ENCODE peak calls at places on chromosomes 2 and 18, in seven cellular contexts. I is fibroblast of lung; F is tibial artery; L is CD8-positive, alpha-beta memory T cell; M is endodermal cell; E is CD4-positive, alpha-beta memory T cell; J is mammary epithelial cell. O is an unnamed sample.
A peak's percentile ranks its signal among the peaks of the same experiment; 100 is the strongest.

GRCh38 chr2:174142290-174142689 is 106.0 kb downstream of the OLA1 start:
- DNase-seq in E (no peak), L (no peak), I (no peak), J (no peak), F (no peak), M (no peak), O (no peak)

GRCh38 chr2:166393008-166393407 is 17.3 kb upstream of the SCN9A start:
- DNase-seq in F (no peak), I (no peak), L (no peak), M (no peak), E (no peak), J (no peak), O (no peak)

GRCh38 chr18:62954341-62954740 is 239.0 kb downstream of the PHLPP1 start:
- DNase-seq in M (no peak), E (no peak), J (peak; percentile 17), F (no peak), L (no peak), I (no peak), O (no peak)

GRCh38 chr2:238848941-238849853 is 1.3 kb downstream of the TWIST2 start:
- DNase-seq in F (no peak), J (peak; percentile 49), L (no peak), M (peak; percentile 72), E (no peak), I (peak; percentile 45), O (no peak)

GRCh38 chr2:221097568-221097915 is 474.6 kb downstream of the EPHA4 start:
- DNase-seq in I (peak; percentile 62), M (peak; percentile 55), E (no peak), J (peak; percentile 74), F (no peak), L (no peak), O (no peak)

GRCh38 chr2:86631846-86632485 is 8.3 kb upstream of the RNF103 start:
- DNase-seq in M (no peak), L (no peak), J (peak; percentile 21), I (no peak), F (no peak), E (no peak), O (no peak)

GRCh38 chr2:237411683-237412349 is 2.1 kb downstream of the COL6A3 start:
- DNase-seq in M (no peak), F (peak; percentile 65), L (no peak), J (no peak), I (peak; percentile 66), E (no peak), O (no peak)

GRCh38 chr2:219630770-219631405 is 3.5 kb downstream of the SLC4A3 start:
- DNase-seq in L (no peak), M (no peak), F (no peak), J (no peak), I (no peak), E (no peak), O (no peak)

GRCh38 chr2:121764681-121765228 is 9.3 kb downstream of the TSN start:
- DNase-seq in F (no peak), M (no peak), I (no peak), J (no peak), L (no peak), E (no peak), O (no peak)

GRCh38 chr2:168852487-168852886 is 37.7 kb downstream of the SPC25 start:
- DNase-seq in J (no peak), F (no peak), E (no peak), I (no peak), L (no peak), M (no peak), O (no peak)

GRCh38 chr2:24123212-24124002 is at the start of the genes FAM228B and PFN4:
- DNase-seq in J (peak; percentile 77), M (peak; percentile 92), L (peak; percentile 66), E (peak; percentile 45), F (peak; percentile 85), I (peak; percentile 81), O (peak; percentile 68)

GRCh38 chr18:47249602-47250001 is 1.9 kb downstream of the SKOR2 start:
- DNase-seq in J (no peak), I (no peak), F (no peak), M (no peak), E (no peak), L (no peak), O (no peak)

GRCh38 chr2:44560352-44560751 is 198.6 kb downstream of the CAMKMT start:
- DNase-seq in L (no peak), F (no peak), M (no peak), I (no peak), E (no peak), J (no peak), O (no peak)

GRCh38 chr2:137857871-137858270 is 106.4 kb upstream of the HNMT start:
- DNase-seq in J (no peak), L (no peak), I (no peak), F (no peak), E (no peak), M (no peak), O (no peak)

GRCh38 chr2:166803314-166803986 is 84.8 kb upstream of the XIRP2 start:
- DNase-seq in M (peak; percentile 42), L (no peak), F (no peak), E (no peak), I (peak; percentile 64), J (no peak), O (no peak)

GRCh38 chr2:153222231-153223165 is 256.1 kb downstream of the RPRM start:
- DNase-seq in I (no peak), M (peak; percentile 54), E (no peak), L (no peak), J (no peak), F (no peak), O (no peak)
- H3K36me3 ChIP-seq in I (no peaks in the 10 kb centered on the region), M (no peaks in the 10 kb centered on the region), E (no peaks in the 10 kb centered on the region), L (no peaks in the 10 kb centered on the region), J (no peaks in the 10 kb centered on the region), F (no peaks in the 10 kb centered on the region), O (no peaks in the 10 kb centered on the region)

GRCh38 chr2:217926801-217927200 is 76.0 kb downstream of the TNS1 start:
- DNase-seq in I (no peak), M (no peak), J (no peak), F (no peak), E (no peak), L (no peak), O (no peak)

GRCh38 chr2:217922101-217923006 is 80.4 kb downstream of the TNS1 start:
- DNase-seq in L (no peak), J (no peak), M (peak; percentile 63), I (peak; percentile 26), F (peak; percentile 72), E (no peak), O (no peak)

GRCh38 chr2:217927601-217928323 is 75.0 kb downstream of the TNS1 start:
- DNase-seq in M (no peak), I (no peak), L (no peak), F (no peak), E (no peak), J (no peak), O (no peak)

GRCh38 chr2:217923007-217923686 is 79.6 kb downstream of the TNS1 start:
- DNase-seq in E (no peak), J (no peak), M (no peak), I (no peak), L (no peak), F (no peak), O (no peak)

DNA sequence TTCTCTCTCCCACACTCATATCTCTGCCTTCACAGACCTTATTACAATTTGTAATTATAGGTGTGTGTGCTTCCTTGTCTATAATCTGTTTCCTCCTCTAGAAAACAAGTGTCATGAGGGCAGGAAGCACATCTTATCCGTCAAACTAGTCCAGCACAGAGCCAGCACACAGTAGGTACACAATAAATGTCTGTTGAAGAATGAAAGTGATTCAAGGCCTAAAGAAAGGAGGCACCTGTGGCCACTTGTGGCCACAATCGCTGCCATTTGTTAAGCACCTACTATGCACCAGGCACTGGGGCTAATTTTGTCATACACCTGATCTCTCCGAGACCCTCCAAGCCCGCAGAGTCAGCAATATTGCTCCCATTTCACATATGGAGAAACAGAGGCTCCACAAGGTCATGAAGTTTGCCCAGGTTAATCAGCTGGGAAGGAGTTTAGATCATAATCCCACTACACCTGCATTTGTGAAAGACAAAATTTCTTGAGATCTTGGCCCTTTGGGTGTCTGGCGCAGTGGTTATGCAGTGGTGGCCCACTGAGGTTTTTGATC is 78.4 kb downstream of the TNS1 start:
- DNase-seq in F (no peak), E (no peak), J (no peak), M (no peak), I (no peak), L (no peak), O (no peak)
- H3K4me1 ChIP-seq in F (peaks cover 99% of the 10 kb centered on the region), E (no peaks in the 10 kb centered on the region), J (peaks cover 7% of the 10 kb centered on the region), M (peaks cover 13% of the 10 kb centered on the region), I (peaks cover 36% of the 10 kb centered on the region), L (no peaks in the 10 kb centered on the region), O (peaks cover 3% of the 10 kb centered on the region)

GRCh38 chr2:201074996-201075395 is 3.2 kb downstream of the NDUFB3 start:
- DNase-seq in I (no peak), M (no peak), E (no peak), L (no peak), J (no peak), F (no peak), O (no peak)

GRCh38 chr2:201071305-201072200 is at the start of the genes HYCC2 and NDUFB3:
- DNase-seq in F (peak; percentile 89), E (peak; percentile 95), I (peak; percentile 96), M (peak; percentile 97), L (peak; percentile 96), J (peak; percentile 93), O (peak; percentile 80)

GRCh38 chr2:201072201-201072530 is 365 bp downstream of the NDUFB3 start:
- DNase-seq in I (no peak), J (no peak), E (no peak), M (no peak), L (no peak), F (no peak), O (no peak)

GRCh38 chr2:201073071-201073470 is 1.3 kb downstream of the NDUFB3 start:
- DNase-seq in J (no peak), F (no peak), L (no peak), M (no peak), E (no peak), I (no peak), O (no peak)

DNA sequence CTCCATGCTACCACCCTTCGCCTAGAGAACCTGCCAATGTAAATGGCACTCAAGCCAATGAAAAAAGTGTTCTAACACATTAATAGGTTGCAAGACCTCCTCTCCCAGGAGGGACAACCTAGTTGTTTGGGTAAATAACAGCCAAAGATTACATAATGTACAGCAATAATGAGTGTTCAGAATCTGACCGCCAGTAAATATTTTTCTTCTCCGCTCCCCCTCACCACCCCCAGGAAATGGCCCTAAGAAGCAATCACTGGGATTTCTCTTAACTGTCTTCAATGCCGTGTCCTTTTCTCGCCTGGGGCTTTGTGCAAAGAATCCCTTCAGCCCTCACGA is 536 bp downstream of the HYCC2 start:
- DNase-seq in M (no peak), J (peak; percentile 26), I (no peak), L (no peak), E (no peak), F (no peak), O (no peak)
- H3K4me3 ChIP-seq in M (peak overlapping the region; percentile 99), J (peak overlapping the region; percentile 90), I (peak overlapping the region; percentile 79), L (peak overlapping the region; percentile 88), E (peak overlapping the region; percentile 94), F (peak overlapping the region; percentile 89), O (peak overlapping the region; percentile 100)

DNA sequence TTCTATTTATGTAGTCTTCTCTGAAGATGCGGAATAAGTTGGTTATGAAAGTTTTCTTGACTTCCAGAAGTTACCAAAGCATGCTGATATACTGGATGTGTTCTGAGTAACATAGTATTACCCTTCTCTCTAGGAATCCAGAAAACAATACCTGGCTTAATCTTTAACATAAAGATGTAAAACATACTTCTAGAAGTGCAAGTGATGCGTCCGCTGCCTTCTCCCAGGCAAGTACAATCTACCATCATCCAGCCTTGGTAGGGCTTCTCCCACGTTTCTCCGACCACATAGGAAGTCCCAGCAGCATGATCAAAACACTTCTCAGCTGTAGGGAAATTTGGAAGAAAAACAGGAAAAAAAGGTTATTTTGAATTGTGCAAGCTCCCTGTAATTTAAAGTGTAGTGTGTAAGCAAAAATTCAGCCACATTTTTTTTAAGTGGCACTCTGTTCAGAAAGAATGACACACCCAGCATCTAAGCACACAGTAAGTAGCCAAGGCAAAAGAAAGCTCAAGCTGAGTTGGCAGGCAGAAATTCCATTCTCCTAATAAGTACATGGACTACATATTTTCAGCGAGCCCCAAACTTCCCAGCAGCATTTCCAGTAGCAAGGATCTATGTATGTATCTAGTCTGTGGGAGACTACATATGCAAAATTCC is 5.2 kb downstream of the FN1 start:
- DNase-seq in J (no peak), F (no peak), M (no peak), E (no peak), L (no peak), I (peak; percentile 82), O (no peak)
- H3K36me3 ChIP-seq in J (peaks cover 69% of the 10 kb centered on the region), F (peaks cover 36% of the 10 kb centered on the region), M (peaks cover 73% of the 10 kb centered on the region), E (no peaks in the 10 kb centered on the region), L (no peaks in the 10 kb centered on the region), I (peaks cover 19% of the 10 kb centered on the region), O (peaks cover 40% of the 10 kb centered on the region)

O was measured in tibial nerve.